ENCODE peak calls at places on chromosomes 2 and 18, in six cellular contexts. One of them, this sample, is unnamed.

GRCh38 chr2:176493221-176493825 is 224.1 kb downstream of the MTX2 start:
- DNase-seq in osteocyte: no peak
- DNase-seq in progenitor cell of endocrine pancreas: no peak
- DNase-seq in SK-N-SH: no peak
- DNase-seq in lower lobe of right lung: no peak
- DNase-seq in heart right ventricle: no peak
- DNase-seq in this sample: no peak

GRCh38 chr18:7021994-7022840 is 95.4 kb downstream of the LAMA1 start:
- DNase-seq in lower lobe of right lung: no peak
- DNase-seq in SK-N-SH: peak
- DNase-seq in progenitor cell of endocrine pancreas: no peak
- DNase-seq in heart right ventricle: no peak
- DNase-seq in osteocyte: no peak
- DNase-seq in this sample: peak

GRCh38 chr2:236715511-236715961 is 145.9 kb downstream of the ACKR3 start:
- DNase-seq in osteocyte: no peak
- DNase-seq in lower lobe of right lung: no peak
- DNase-seq in heart right ventricle: no peak
- DNase-seq in progenitor cell of endocrine pancreas: no peak
- DNase-seq in SK-N-SH: no peak
- DNase-seq in this sample: no peak

GRCh38 chr2:238777369-238778067 is 70.4 kb upstream of the TWIST2 start:
- DNase-seq in progenitor cell of endocrine pancreas: no peak
- DNase-seq in heart right ventricle: no peak
- DNase-seq in osteocyte: peak
- DNase-seq in lower lobe of right lung: no peak
- DNase-seq in SK-N-SH: no peak
- DNase-seq in this sample: no peak

GRCh38 chr2:23007836-23008235 is 377.1 kb upstream of the KLHL29 start:
- DNase-seq in progenitor cell of endocrine pancreas: no peak
- DNase-seq in lower lobe of right lung: no peak
- DNase-seq in osteocyte: peak
- DNase-seq in heart right ventricle: no peak
- DNase-seq in SK-N-SH: no peak
- DNase-seq in this sample: no peak

GRCh38 chr2:230575640-230576324 is 136.9 kb upstream of the CAB39 start:
- DNase-seq in lower lobe of right lung: no peak
- DNase-seq in progenitor cell of endocrine pancreas: no peak
- DNase-seq in heart right ventricle: no peak
- DNase-seq in SK-N-SH: no peak
- DNase-seq in osteocyte: no peak
- DNase-seq in this sample: no peak

GRCh38 chr2:64453710-64454315 is at the start of gene LGALSL:
- DNase-seq in progenitor cell of endocrine pancreas: peak
- DNase-seq in heart right ventricle: peak
- DNase-seq in SK-N-SH: peak
- DNase-seq in osteocyte: peak
- DNase-seq in lower lobe of right lung: peak
- DNase-seq in this sample: no peak

GRCh38 chr2:15731889-15732271 is 140.2 kb downstream of the DDX1 start:
- DNase-seq in heart right ventricle: no peak
- DNase-seq in progenitor cell of endocrine pancreas: no peak
- DNase-seq in lower lobe of right lung: no peak
- DNase-seq in osteocyte: no peak
- DNase-seq in SK-N-SH: no peak
- DNase-seq in this sample: no peak

GRCh38 chr18:35513181-35513932 is 15.6 kb upstream of the INO80C start:
- DNase-seq in SK-N-SH: no peak
- DNase-seq in progenitor cell of endocrine pancreas: no peak
- DNase-seq in lower lobe of right lung: no peak
- DNase-seq in heart right ventricle: no peak
- DNase-seq in osteocyte: peak
- DNase-seq in this sample: no peak

GRCh38 chr18:60809937-60810336 is 437.4 kb upstream of the MC4R start:
- DNase-seq in lower lobe of right lung: no peak
- DNase-seq in SK-N-SH: no peak
- DNase-seq in heart right ventricle: no peak
- DNase-seq in progenitor cell of endocrine pancreas: no peak
- DNase-seq in osteocyte: no peak
- DNase-seq in this sample: no peak

GRCh38 chr2:206936006-206936405 is 3.3 kb upstream of the CPO start:
- DNase-seq in heart right ventricle: no peak
- DNase-seq in lower lobe of right lung: no peak
- DNase-seq in SK-N-SH: no peak
- DNase-seq in progenitor cell of endocrine pancreas: no peak
- DNase-seq in osteocyte: no peak
- DNase-seq in this sample: no peak

GRCh38 chr2:160379399-160379798 is 114.2 kb downstream of the RBMS1 start:
- DNase-seq in lower lobe of right lung: no peak
- DNase-seq in osteocyte: no peak
- DNase-seq in SK-N-SH: no peak
- DNase-seq in heart right ventricle: no peak
- DNase-seq in progenitor cell of endocrine pancreas: no peak
- DNase-seq in this sample: peak

GRCh38 chr2:171587567-171587966 is 65.3 kb downstream of the CYBRD1 start:
- DNase-seq in SK-N-SH: no peak
- DNase-seq in progenitor cell of endocrine pancreas: no peak
- DNase-seq in heart right ventricle: no peak
- DNase-seq in lower lobe of right lung: no peak
- DNase-seq in osteocyte: no peak
- DNase-seq in this sample: no peak

GRCh38 chr2:207088839-207089238 is 76.9 kb downstream of the KLF7 start:
- DNase-seq in heart right ventricle: no peak
- DNase-seq in osteocyte: no peak
- DNase-seq in SK-N-SH: no peak
- DNase-seq in lower lobe of right lung: no peak
- DNase-seq in progenitor cell of endocrine pancreas: no peak
- DNase-seq in this sample: no peak

GRCh38 chr2:54838585-54839035 is 115.1 kb downstream of the EML6 start:
- DNase-seq in lower lobe of right lung: peak
- DNase-seq in osteocyte: no peak
- DNase-seq in progenitor cell of endocrine pancreas: peak
- DNase-seq in SK-N-SH: peak
- DNase-seq in heart right ventricle: peak
- DNase-seq in this sample: peak

GRCh38 chr2:166494140-166494544 is at the start of gene SCN7A:
- DNase-seq in osteocyte: no peak
- DNase-seq in heart right ventricle: peak
- DNase-seq in lower lobe of right lung: peak
- DNase-seq in progenitor cell of endocrine pancreas: no peak
- DNase-seq in SK-N-SH: peak
- DNase-seq in this sample: no peak

GRCh38 chr2:160910681-160911080 is 249.5 kb upstream of the TANK start:
- DNase-seq in progenitor cell of endocrine pancreas: no peak
- DNase-seq in osteocyte: no peak
- DNase-seq in heart right ventricle: peak
- DNase-seq in SK-N-SH: peak
- DNase-seq in lower lobe of right lung: no peak
- DNase-seq in this sample: peak

GRCh38 chr2:29335391-29335790 is 220.2 kb downstream of the CLIP4 start:
- DNase-seq in heart right ventricle: no peak
- DNase-seq in lower lobe of right lung: no peak
- DNase-seq in progenitor cell of endocrine pancreas: no peak
- DNase-seq in osteocyte: no peak
- DNase-seq in SK-N-SH: no peak
- DNase-seq in this sample: no peak

GRCh38 chr2:69848186-69848790 is 18.8 kb downstream of the GMCL1 start:
- DNase-seq in osteocyte: no peak
- DNase-seq in heart right ventricle: no peak
- DNase-seq in lower lobe of right lung: no peak
- DNase-seq in SK-N-SH: no peak
- DNase-seq in progenitor cell of endocrine pancreas: no peak
- DNase-seq in this sample: no peak

GRCh38 chr2:46979611-46980010 is 64.0 kb upstream of the MCFD2 start:
- DNase-seq in heart right ventricle: no peak
- DNase-seq in SK-N-SH: no peak
- DNase-seq in osteocyte: no peak
- DNase-seq in progenitor cell of endocrine pancreas: no peak
- DNase-seq in lower lobe of right lung: no peak
- DNase-seq in this sample: no peak

GRCh38 chr2:95158891-95159619 is 593 bp downstream of the ZNF514 start:
- DNase-seq in lower lobe of right lung: peak
- DNase-seq in heart right ventricle: peak
- DNase-seq in osteocyte: no peak
- DNase-seq in SK-N-SH: peak
- DNase-seq in progenitor cell of endocrine pancreas: peak
- DNase-seq in this sample: no peak

GRCh38 chr2:26506279-26506678 is 28.4 kb upstream of the OTOF start:
- DNase-seq in SK-N-SH: no peak
- DNase-seq in osteocyte: no peak
- DNase-seq in lower lobe of right lung: no peak
- DNase-seq in progenitor cell of endocrine pancreas: no peak
- DNase-seq in heart right ventricle: no peak
- DNase-seq in this sample: no peak

GRCh38 chr2:48423376-48423775 is 106.6 kb upstream of the STON1 start:
- DNase-seq in lower lobe of right lung: no peak
- DNase-seq in heart right ventricle: no peak
- DNase-seq in SK-N-SH: no peak
- DNase-seq in osteocyte: no peak
- DNase-seq in progenitor cell of endocrine pancreas: no peak
- DNase-seq in this sample: peak

GRCh38 chr2:26752636-26753035 is 11.4 kb upstream of the SLC35F6 start:
- DNase-seq in heart right ventricle: no peak
- DNase-seq in lower lobe of right lung: no peak
- DNase-seq in osteocyte: no peak
- DNase-seq in SK-N-SH: peak
- DNase-seq in progenitor cell of endocrine pancreas: no peak
- DNase-seq in this sample: no peak

GRCh38 chr18:49168970-49169619 is 218.3 kb upstream of the SMAD7 start:
- DNase-seq in progenitor cell of endocrine pancreas: no peak
- DNase-seq in lower lobe of right lung: no peak
- DNase-seq in SK-N-SH: no peak
- DNase-seq in osteocyte: no peak
- DNase-seq in heart right ventricle: no peak
- DNase-seq in this sample: no peak
- TF ChIP-seq CTCF in progenitor cell of endocrine pancreas: peak
- TF ChIP-seq CTCF in lower lobe of right lung: no peak
- TF ChIP-seq CTCF in SK-N-SH: no peak
- TF ChIP-seq CTCF in osteocyte: no peak
- TF ChIP-seq CTCF in heart right ventricle: no peak
- TF ChIP-seq CTCF in this sample: no peak

DNA sequence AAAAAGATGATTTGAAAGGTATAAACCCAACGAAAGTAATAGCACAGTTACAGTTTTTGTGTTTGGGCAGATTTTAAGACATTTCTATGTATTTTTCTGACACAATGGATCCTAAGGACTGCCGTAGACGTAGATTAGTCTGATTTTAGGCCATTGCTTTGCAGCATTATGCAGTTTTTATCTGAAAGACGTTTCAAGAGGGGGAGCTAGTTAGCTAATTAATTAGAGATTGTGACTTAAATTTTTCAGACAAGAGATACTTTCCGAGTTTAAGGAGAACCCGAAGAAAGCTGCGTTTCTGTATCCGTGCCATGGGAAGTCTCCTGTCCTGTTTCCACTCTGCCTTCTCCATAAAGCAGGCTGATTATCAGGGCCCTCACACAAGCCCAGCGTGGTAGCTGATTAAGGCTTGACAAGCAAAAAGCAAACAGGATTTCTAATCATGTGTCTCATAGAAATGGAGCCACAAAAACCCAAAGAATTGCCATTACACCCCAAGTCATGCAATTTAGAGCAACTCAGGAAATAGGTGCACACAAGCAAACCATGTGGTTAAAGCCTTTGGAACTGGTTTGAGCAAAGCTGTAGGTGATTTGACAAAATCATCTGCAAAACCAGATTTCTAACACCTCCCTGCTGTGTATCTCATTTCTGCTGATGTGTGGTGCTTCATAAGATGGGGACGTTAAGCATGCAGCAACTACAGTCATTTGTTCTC is 808.1 kb downstream of the RNF144A start:
- DNase-seq in progenitor cell of endocrine pancreas: no peak
- DNase-seq in SK-N-SH: no peak
- DNase-seq in heart right ventricle: no peak
- DNase-seq in osteocyte: no peak
- DNase-seq in lower lobe of right lung: no peak
- DNase-seq in this sample: no peak
- TF ChIP-seq CTCF in progenitor cell of endocrine pancreas: no peak
- TF ChIP-seq CTCF in SK-N-SH: no peak
- TF ChIP-seq CTCF in heart right ventricle: no peak
- TF ChIP-seq CTCF in osteocyte: no peak
- TF ChIP-seq CTCF in lower lobe of right lung: peak
- TF ChIP-seq CTCF in this sample: peak

DNA sequence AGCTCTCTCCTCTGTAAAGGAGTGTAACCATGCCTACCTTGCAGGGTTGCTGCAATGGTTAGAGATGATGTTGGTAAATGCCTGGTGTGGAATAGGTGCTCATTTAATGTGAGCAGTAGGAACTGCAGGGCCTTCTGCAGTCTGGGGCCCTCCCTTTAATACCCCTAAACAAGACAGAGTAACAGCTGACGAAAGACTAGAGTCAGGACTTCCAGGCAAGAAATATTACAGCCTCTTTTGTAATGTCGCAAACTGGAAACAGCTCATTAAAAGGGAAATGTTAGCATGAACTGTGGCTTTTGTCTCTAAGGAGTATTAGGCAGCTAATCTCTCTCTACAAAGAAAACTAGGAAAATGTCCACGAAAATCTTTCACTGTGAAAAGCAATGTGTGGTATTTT is 26.0 kb downstream of the MARCO start:
- DNase-seq in heart right ventricle: no peak
- DNase-seq in osteocyte: no peak
- DNase-seq in lower lobe of right lung: no peak
- DNase-seq in progenitor cell of endocrine pancreas: no peak
- DNase-seq in SK-N-SH: no peak
- DNase-seq in this sample: no peak
- TF ChIP-seq CTCF in heart right ventricle: no peak
- TF ChIP-seq CTCF in osteocyte: no peak
- TF ChIP-seq CTCF in lower lobe of right lung: no peak
- TF ChIP-seq CTCF in progenitor cell of endocrine pancreas: no peak
- TF ChIP-seq CTCF in SK-N-SH: no peak
- TF ChIP-seq CTCF in this sample: no peak

GRCh38 chr2:71277536-71278103 is 50.7 kb upstream of the PAIP2B start:
- DNase-seq in progenitor cell of endocrine pancreas: peak
- DNase-seq in osteocyte: no peak
- DNase-seq in lower lobe of right lung: peak
- DNase-seq in heart right ventricle: peak
- DNase-seq in SK-N-SH: peak
- DNase-seq in this sample: no peak
- TF ChIP-seq CTCF in progenitor cell of endocrine pancreas: peak
- TF ChIP-seq CTCF in osteocyte: peak
- TF ChIP-seq CTCF in lower lobe of right lung: peak
- TF ChIP-seq CTCF in heart right ventricle: peak
- TF ChIP-seq CTCF in SK-N-SH: peak
- TF ChIP-seq CTCF in this sample: peak

GRCh38 chr2:7033136-7033960 is 116.1 kb downstream of the RNF144A start:
- DNase-seq in SK-N-SH: peak
- DNase-seq in progenitor cell of endocrine pancreas: no peak
- DNase-seq in osteocyte: no peak
- DNase-seq in lower lobe of right lung: no peak
- DNase-seq in heart right ventricle: no peak
- DNase-seq in this sample: no peak

GRCh38 chr2:7029291-7030059 is 112.3 kb downstream of the RNF144A start:
- DNase-seq in osteocyte: no peak
- DNase-seq in SK-N-SH: no peak
- DNase-seq in lower lobe of right lung: no peak
- DNase-seq in heart right ventricle: peak
- DNase-seq in progenitor cell of endocrine pancreas: no peak
- DNase-seq in this sample: no peak

GRCh38 chr2:7032371-7032770 is 115.2 kb downstream of the RNF144A start:
- DNase-seq in osteocyte: no peak
- DNase-seq in progenitor cell of endocrine pancreas: no peak
- DNase-seq in heart right ventricle: no peak
- DNase-seq in lower lobe of right lung: no peak
- DNase-seq in SK-N-SH: no peak
- DNase-seq in this sample: no peak

GRCh38 chr2:7030810-7031209 is 113.6 kb downstream of the RNF144A start:
- DNase-seq in heart right ventricle: no peak
- DNase-seq in progenitor cell of endocrine pancreas: no peak
- DNase-seq in osteocyte: no peak
- DNase-seq in lower lobe of right lung: no peak
- DNase-seq in SK-N-SH: no peak
- DNase-seq in this sample: no peak

GRCh38 chr2:7031424-7032245 is 114.4 kb downstream of the RNF144A start:
- DNase-seq in osteocyte: no peak
- DNase-seq in SK-N-SH: no peak
- DNase-seq in progenitor cell of endocrine pancreas: no peak
- DNase-seq in heart right ventricle: no peak
- DNase-seq in lower lobe of right lung: peak
- DNase-seq in this sample: no peak
- TF ChIP-seq CTCF in osteocyte: no peak
- TF ChIP-seq CTCF in SK-N-SH: no peak
- TF ChIP-seq CTCF in progenitor cell of endocrine pancreas: no peak
- TF ChIP-seq CTCF in heart right ventricle: no peak
- TF ChIP-seq CTCF in lower lobe of right lung: no peak
- TF ChIP-seq CTCF in this sample: no peak

This sample was measured in AG09319.